ENCODE peak calls at places on chromosomes 6 and 20, in ten cellular contexts. L is K562, P is suprapubic skin, N is GM12891, E is spleen, B is stomach, R is sigmoid colon, Q is GM12892, D is breast epithelium, A is transverse colon. M is an unnamed sample.

GRCh38 chr20:24768977-24769675 is 179.9 kb upstream of the CST7 start:
- DNase-seq in N (no peak), D (no peak), A (no peak), P (peak), Q (no peak), L (no peak), E (peak), B (peak), R (no peak), M (no peak)

GRCh38 chr6:111517965-111518364 is 34.9 kb upstream of the REV3L start:
- DNase-seq in A (no peak), P (no peak), R (no peak), D (no peak), E (no peak), Q (no peak), N (no peak), L (no peak), B (no peak), M (no peak)

GRCh38 chr6:8830794-8831193 is 395.4 kb upstream of the SLC35B3 start:
- DNase-seq in N (no peak), E (no peak), D (no peak), Q (no peak), R (no peak), B (no peak), L (no peak), A (no peak), P (no peak), M (no peak)

GRCh38 chr6:133833905-133834304 is 55.0 kb upstream of the TCF21 start:
- DNase-seq in P (no peak), B (no peak), N (no peak), R (no peak), D (no peak), E (no peak), L (no peak), A (no peak), Q (no peak), M (no peak)

GRCh38 chr20:50312682-50313187 is 122.1 kb downstream of the CEBPB start:
- DNase-seq in N (no peak), Q (no peak), D (peak), L (no peak), P (no peak), B (peak), E (no peak), R (peak), A (peak), M (peak)

GRCh38 chr20:19889011-19889953 is 127.9 kb upstream of the NAA20 start:
- DNase-seq in L (no peak), R (peak), N (no peak), B (no peak), Q (no peak), E (peak), D (peak), P (no peak), A (peak), M (peak)

GRCh38 chr6:125377621-125378020 is 75.9 kb upstream of the HDDC2 start:
- DNase-seq in R (no peak), B (no peak), P (no peak), Q (no peak), D (no peak), A (no peak), L (no peak), E (no peak), N (no peak), M (no peak)

GRCh38 chr6:81753709-81754678 is 1.5 kb upstream of the TENT5A start:
- DNase-seq in L (peak), Q (peak), P (peak), D (peak), R (peak), B (peak), N (peak), E (peak), A (peak), M (peak)

GRCh38 chr6:84422380-84422968 is 195.0 kb upstream of the CEP162 start:
- DNase-seq in A (peak), D (no peak), Q (no peak), R (no peak), L (peak), B (no peak), E (no peak), P (no peak), N (peak), M (peak)

GRCh38 chr6:25415274-25415673 is 136.1 kb downstream of the CARMIL1 start:
- DNase-seq in Q (no peak), D (no peak), N (no peak), L (no peak), E (no peak), R (no peak), A (no peak), B (no peak), P (no peak), M (no peak)

GRCh38 chr20:64766-65322 is 22.6 kb upstream of the DEFB125 start:
- DNase-seq in Q (no peak), E (no peak), A (no peak), B (no peak), R (no peak), D (no peak), N (no peak), P (no peak), L (no peak), M (no peak)

GRCh38 chr20:46111028-46111835 is 6.9 kb upstream of the CD40 start:
- DNase-seq in R (peak), N (no peak), A (peak), B (no peak), E (no peak), P (no peak), L (no peak), Q (no peak), D (no peak), M (no peak)

GRCh38 chr6:107114872-107115694 is at the start of gene BEND3:
- DNase-seq in L (peak), P (no peak), R (peak), A (peak), E (peak), D (no peak), N (peak), B (peak), Q (no peak), M (no peak)
- TF ChIP-seq POLR2AphosphoS5 in L (no peak), P (no peak), R (no peak), A (no peak), E (no peak), D (no peak), N (no peak), B (no peak), Q (no peak), M (no peak)

GRCh38 chr6:48111143-48111506 is at the start of gene PTCHD4:
- DNase-seq in D (peak), L (no peak), B (no peak), E (no peak), N (no peak), P (no peak), Q (no peak), A (no peak), R (no peak), M (peak)
- TF ChIP-seq POLR2AphosphoS5 in D (no peak), L (no peak), B (no peak), E (no peak), N (no peak), P (no peak), Q (no peak), A (no peak), R (no peak), M (peak)

GRCh38 chr6:37102299-37103168 is 67.4 kb upstream of the PIM1 start:
- DNase-seq in A (peak), P (peak), E (peak), Q (peak), R (peak), L (peak), N (peak), D (peak), B (peak), M (peak)
- TF ChIP-seq POLR2AphosphoS5 in A (peak), P (peak), E (peak), Q (no peak), R (peak), L (no peak), N (no peak), D (peak), B (peak), M (peak)

GRCh38 chr6:119340766-119341487 is 8.6 kb downstream of the MAN1A1 start:
- DNase-seq in E (no peak), L (no peak), N (no peak), A (no peak), Q (no peak), P (no peak), B (no peak), R (no peak), D (no peak), M (no peak)
- TF ChIP-seq POLR2AphosphoS5 in E (no peak), L (no peak), N (no peak), A (no peak), Q (no peak), P (no peak), B (no peak), R (no peak), D (no peak), M (no peak)

DNA sequence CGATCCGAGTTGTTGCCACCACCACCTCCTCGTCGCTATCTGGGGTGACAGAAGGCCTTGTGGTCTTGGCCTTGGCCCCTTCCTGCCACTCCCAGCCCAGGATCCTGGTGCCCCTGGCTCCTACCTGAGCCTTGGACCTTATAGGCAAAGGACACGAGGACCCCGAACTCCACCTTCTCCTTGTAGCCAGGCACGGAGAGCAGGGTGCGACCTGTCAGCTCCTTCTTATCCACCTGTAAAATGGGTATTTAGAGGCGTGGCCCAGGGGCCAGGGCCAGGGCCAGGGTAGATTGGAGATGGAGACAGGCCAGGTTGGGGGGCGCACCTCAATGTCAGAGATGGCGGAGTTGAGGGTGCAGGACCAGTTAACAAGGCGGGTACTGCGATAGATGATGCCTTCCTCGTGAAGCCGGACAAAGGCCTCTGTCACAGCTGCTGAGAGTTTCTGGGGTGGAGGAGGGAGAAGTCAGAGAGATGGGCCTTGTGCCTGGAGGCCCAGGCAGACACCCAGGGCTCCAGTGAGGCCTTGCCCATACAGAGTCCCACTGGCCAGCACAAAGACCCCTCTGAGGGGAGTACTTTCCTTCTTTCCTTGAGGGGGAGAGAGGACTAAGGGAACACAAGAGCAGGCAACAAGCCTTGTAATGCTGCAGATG is 7.3 kb upstream of the VWA7 start:
- DNase-seq in R (no peak), L (no peak), P (no peak), B (no peak), D (no peak), A (no peak), N (no peak), E (no peak), Q (peak), M (no peak)
- TF ChIP-seq POLR2AphosphoS5 in R (no peak), L (no peak), P (no peak), B (no peak), D (no peak), A (no peak), N (no peak), E (no peak), Q (no peak), M (no peak)

GRCh38 chr6:4577406-4577805 is 198.8 kb upstream of the CDYL start:
- DNase-seq in R (no peak), Q (no peak), N (no peak), A (no peak), L (no peak), P (no peak), E (no peak), B (peak), D (no peak), M (peak)
- TF ChIP-seq POLR2AphosphoS5 in R (peak), Q (no peak), N (no peak), A (peak), L (no peak), P (no peak), E (no peak), B (peak), D (no peak), M (no peak)

DNA sequence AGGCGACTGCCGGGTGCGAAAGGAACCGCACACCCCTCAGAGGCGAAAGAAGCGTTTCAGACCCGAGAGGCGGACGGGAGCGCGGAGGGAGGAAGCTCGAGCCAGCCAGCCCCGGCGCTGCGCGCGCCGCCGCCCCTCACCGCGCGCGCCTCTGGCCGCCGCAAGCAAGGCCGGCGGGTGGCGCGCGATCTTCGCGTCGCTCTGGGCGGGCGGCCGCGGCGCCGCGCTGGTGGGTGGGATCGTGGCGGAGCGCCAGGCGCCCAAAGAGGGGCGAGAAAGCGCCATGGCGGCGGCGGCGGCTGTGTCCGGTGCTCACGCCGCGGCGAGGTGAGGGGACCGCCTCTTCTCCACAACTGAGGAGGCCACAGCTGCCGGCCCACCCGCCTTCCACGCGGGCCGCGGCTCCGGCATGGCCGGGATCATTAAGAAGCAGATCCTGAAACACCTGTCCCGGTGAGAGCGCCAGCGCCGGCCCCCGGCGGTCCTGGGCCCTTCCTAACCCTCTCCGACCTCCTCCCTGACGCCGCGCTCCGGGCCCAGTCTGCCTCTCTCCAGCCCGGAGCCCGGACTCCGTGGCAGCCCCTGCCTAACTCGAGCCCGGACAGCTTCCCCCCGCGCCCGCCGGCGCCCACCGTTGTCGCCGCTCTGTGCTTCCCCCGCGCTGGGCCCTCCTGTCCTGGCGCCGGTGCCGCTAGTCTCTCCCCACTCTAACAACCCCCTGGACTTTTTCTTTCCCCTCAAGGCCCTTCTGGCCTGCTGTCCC is at the start of gene BLTP3A:
- DNase-seq in B (peak), P (peak), N (peak), Q (peak), A (peak), D (no peak), L (peak), E (peak), R (peak), M (peak)
- TF ChIP-seq POLR2AphosphoS5 in B (peak), P (no peak), N (peak), Q (peak), A (peak), D (no peak), L (peak), E (peak), R (peak), M (peak)

GRCh38 chr6:106976270-106976669 is 1.7 kb upstream of the CD24 start:
- DNase-seq in B (no peak), R (no peak), P (no peak), A (peak), N (no peak), L (no peak), D (no peak), E (no peak), Q (no peak), M (no peak)

GRCh38 chr6:106975699-106976032 is 1.1 kb upstream of the CD24 start:
- DNase-seq in Q (no peak), R (no peak), P (no peak), A (no peak), N (no peak), B (no peak), D (no peak), E (no peak), L (no peak), M (no peak)

GRCh38 chr6:106981901-106982300 is 7.4 kb upstream of the CD24 start:
- DNase-seq in E (no peak), R (no peak), P (no peak), L (no peak), D (no peak), Q (no peak), N (no peak), B (no peak), A (no peak), M (no peak)

GRCh38 chr6:106974999-106975698 is 620 bp upstream of the CD24 start:
- DNase-seq in A (peak), E (peak), N (peak), Q (peak), P (no peak), L (peak), D (peak), R (no peak), B (peak), M (no peak)

GRCh38 chr6:106979435-106979884 is 4.9 kb upstream of the CD24 start:
- DNase-seq in E (peak), R (peak), B (peak), L (peak), A (peak), N (peak), D (peak), P (peak), Q (peak), M (peak)
- TF ChIP-seq POLR2AphosphoS5 in E (no peak), R (no peak), B (no peak), L (no peak), A (no peak), N (no peak), D (no peak), P (no peak), Q (no peak), M (no peak)